ENCODE peak calls at places on chromosomes 2 and 18, in ten cellular contexts. O is T-helper 9 cell; J is WERI-Rb-1; I is activated naive CD8-positive, alpha-beta T cell treated with anti-CD3 and anti-CD28 coated beads, Interleukin-2, amount 50 U/mL, for 24 hours; W is frontal cortex; B is iris pigment epithelial cell; Q is memory B cell; A is SHP77; U is progenitor cell of endocrine pancreas; L is GM13977. C is an unnamed sample.

GRCh38 chr18:2891526-2892431 is 45.0 kb downstream of the EMILIN2 start:
- DNase-seq in U (no peak), B (peak), A (no peak), I (no peak), L (no peak), Q (no peak), W (no peak), J (no peak), O (no peak), C (no peak)

GRCh38 chr2:120434487-120434886 is 88.6 kb downstream of the INHBB start:
- DNase-seq in I (no peak), J (no peak), U (no peak), B (peak), W (no peak), A (no peak), L (no peak), O (no peak), Q (no peak), C (no peak)

GRCh38 chr18:50266248-50266704 is at the start of gene CFAP53:
- DNase-seq in I (peak), B (peak), L (peak), O (peak), U (peak), W (peak), A (peak), Q (peak), J (peak), C (peak)

GRCh38 chr2:88880441-88880953 is 189.0 kb downstream of the RPIA start:
- DNase-seq in A (peak), U (no peak), O (no peak), B (peak), J (peak), W (peak), I (peak), L (no peak), Q (no peak), C (peak)

GRCh38 chr2:217922101-217923006 is 80.4 kb downstream of the TNS1 start:
- DNase-seq in W (no peak), J (no peak), L (no peak), Q (no peak), U (no peak), B (peak), A (no peak), O (no peak), I (no peak), C (no peak)

GRCh38 chr2:65026640-65027464 is 29.4 kb upstream of the CEP68 start:
- DNase-seq in U (no peak), I (no peak), B (no peak), J (no peak), O (no peak), Q (peak), L (peak), A (no peak), W (no peak), C (no peak)

GRCh38 chr2:205390866-205391265 is 291.4 kb upstream of the NRP2 start:
- DNase-seq in I (no peak), A (no peak), O (no peak), L (no peak), U (no peak), W (no peak), J (no peak), B (no peak), Q (no peak), C (no peak)

GRCh38 chr2:104236491-104236890 is 617.4 kb upstream of the POU3F3 start:
- DNase-seq in O (no peak), B (no peak), A (no peak), I (no peak), U (no peak), W (no peak), Q (no peak), L (no peak), J (no peak), C (no peak)

GRCh38 chr2:133667085-133667484 is 98.8 kb upstream of the NCKAP5 start:
- DNase-seq in I (no peak), U (no peak), W (no peak), J (no peak), A (no peak), B (peak), Q (no peak), L (no peak), O (no peak), C (no peak)

GRCh38 chr18:5251117-5251516 is 44.4 kb downstream of the ZBTB14 start:
- DNase-seq in Q (no peak), I (no peak), O (no peak), A (no peak), J (no peak), U (no peak), W (no peak), B (no peak), L (no peak), C (no peak)

GRCh38 chr2:71604709-71605085 is 151.3 kb downstream of the DYSF start:
- DNase-seq in I (no peak), Q (no peak), J (peak), L (no peak), W (no peak), O (no peak), A (no peak), U (no peak), B (no peak), C (no peak)

GRCh38 chr2:235106874-235107639 is 155.2 kb downstream of the SH3BP4 start:
- DNase-seq in B (peak), U (peak), L (peak), A (peak), W (peak), I (peak), O (no peak), Q (no peak), J (peak), C (peak)

GRCh38 chr2:221485500-221485870 is 86.6 kb downstream of the EPHA4 start:
- DNase-seq in J (no peak), U (no peak), Q (no peak), I (no peak), B (no peak), L (no peak), A (no peak), W (no peak), O (no peak), C (no peak)

GRCh38 chr2:19881221-19881620 is 20.6 kb downstream of the TTC32 start:
- DNase-seq in L (no peak), A (no peak), Q (no peak), I (no peak), J (no peak), W (no peak), U (no peak), B (no peak), O (no peak), C (no peak)

GRCh38 chr2:88810488-88810887 is 119.0 kb downstream of the RPIA start:
- DNase-seq in I (no peak), B (no peak), W (no peak), A (no peak), J (no peak), O (no peak), L (no peak), Q (no peak), U (no peak), C (no peak)

GRCh38 chr2:6580982-6581381 is 284.7 kb downstream of the CMPK2 start:
- DNase-seq in J (no peak), U (no peak), W (no peak), A (no peak), B (peak), I (no peak), Q (no peak), O (no peak), L (no peak), C (no peak)

GRCh38 chr2:218230882-218231281 is 13.9 kb downstream of the ARPC2 start:
- DNase-seq in U (no peak), J (no peak), B (peak), W (no peak), Q (no peak), O (no peak), I (peak), A (no peak), L (no peak), C (no peak)

GRCh38 chr18:9547767-9548166 is 66.6 kb downstream of the PPP4R1 start:
- DNase-seq in I (no peak), B (no peak), W (no peak), J (no peak), L (no peak), Q (no peak), U (no peak), A (peak), O (no peak), C (no peak)

GRCh38 chr2:231933916-231934401 is 7.8 kb upstream of the NPPC start:
- DNase-seq in O (no peak), Q (no peak), I (no peak), U (no peak), W (no peak), B (no peak), J (no peak), L (no peak), A (no peak), C (no peak)

GRCh38 chr2:120885311-120885710 is 149.6 kb downstream of the GLI2 start:
- DNase-seq in O (no peak), B (no peak), J (no peak), W (no peak), L (no peak), Q (no peak), I (no peak), U (no peak), A (no peak), C (no peak)

GRCh38 chr18:73564073-73564472 is 583.6 kb downstream of the FBXO15 start:
- DNase-seq in U (no peak), Q (no peak), I (no peak), L (no peak), J (no peak), W (no peak), B (peak), O (no peak), A (no peak), C (no peak)

GRCh38 chr2:85326946-85327756 is 638 bp downstream of the TGOLN2 start:
- DNase-seq in O (peak), L (peak), W (no peak), J (peak), A (no peak), U (no peak), Q (peak), I (peak), B (peak), C (peak)

GRCh38 chr18:33466822-33467221 is 26.3 kb upstream of the CCDC178 start:
- DNase-seq in W (no peak), Q (no peak), O (no peak), J (no peak), U (no peak), I (no peak), L (no peak), A (no peak), B (no peak), C (no peak)

GRCh38 chr18:11993264-11993916 is 12.1 kb downstream of the IMPA2 start:
- DNase-seq in J (no peak), L (no peak), W (no peak), O (no peak), Q (no peak), B (no peak), A (no peak), I (no peak), U (no peak), C (no peak)

GRCh38 chr2:99545622-99546021 is 55.8 kb upstream of the REV1 start:
- DNase-seq in O (no peak), B (no peak), Q (no peak), L (no peak), W (no peak), A (no peak), J (no peak), U (no peak), I (no peak), C (no peak)

GRCh38 chr2:216392018-216392562 is 19.8 kb upstream of the MARCHF4 start:
- DNase-seq in U (no peak), B (no peak), O (no peak), Q (no peak), I (no peak), A (no peak), J (peak), L (no peak), W (no peak), C (no peak)

C was measured in endothelial cell.